ENCODE peak calls at places on chromosomes 11 and 22, in seven cellular contexts. S is stimulated activated CD4-positive, alpha-beta T cell treated with anti-CD3 and anti-CD28 coated beads, Interleukin-1b, Interleukin-23, amount 100 ng/mL, for 4 hours; L is anterior cingulate cortex; J is fibroblast of the conjunctiva; O is esophagus squamous epithelium; K is hypothalamus; V is activated CD4-positive, alpha-beta T cell treated with anti-CD3 and anti-CD28 coated beads, Interleukin-2, amount 10 ng/mL, durations not matched to agents 7 days and 5 days. T is an unnamed sample.

GRCh38 chr22:19232620-19233019 is 54.1 kb upstream of the SLC25A1 start:
- DNase-seq in K (no peak), L (no peak), V (no peak), O (no peak), S (no peak), J (no peak), T (peak)

GRCh38 chr11:79101736-79102135 is 339.1 kb downstream of the TENM4 start:
- DNase-seq in V (no peak), K (no peak), O (no peak), S (no peak), L (no peak), J (no peak), T (peak)

GRCh38 chr11:95790933-95791247 is 592 bp downstream of the CEP57 start:
- DNase-seq in L (peak), S (no peak), J (peak), V (peak), K (peak), O (peak), T (peak)

GRCh38 chr11:82577246-82577645 is 156.4 kb downstream of the FAM181B start:
- DNase-seq in K (no peak), V (no peak), S (no peak), J (no peak), O (no peak), L (no peak), T (no peak)

GRCh38 chr11:69353696-69354544 is 60.0 kb downstream of the MYEOV start:
- DNase-seq in J (no peak), S (no peak), O (no peak), V (no peak), K (no peak), L (no peak), T (no peak)

GRCh38 chr22:49724893-49725489 is 102.7 kb downstream of the BRD1 start:
- DNase-seq in K (peak), S (peak), L (peak), O (no peak), V (peak), J (no peak), T (peak)

GRCh38 chr22:27726726-27727449 is 74.7 kb downstream of the MN1 start:
- DNase-seq in S (no peak), V (no peak), K (no peak), O (peak), L (no peak), J (peak), T (no peak)

GRCh38 chr22:44311855-44312170 is 938 bp downstream of the SHISAL1 start:
- DNase-seq in V (no peak), S (no peak), J (no peak), L (no peak), O (no peak), K (no peak), T (no peak)

GRCh38 chr11:107576497-107577086 is 11.1 kb upstream of the ALKBH8 start:
- DNase-seq in L (no peak), V (peak), J (no peak), K (no peak), O (no peak), S (peak), T (no peak)

GRCh38 chr22:47296405-47297260 is 534.2 kb downstream of the TBC1D22A start:
- DNase-seq in S (no peak), V (no peak), O (no peak), K (no peak), L (no peak), J (no peak), T (no peak)

GRCh38 chr11:67118059-67118766 is 850 bp upstream of the KDM2A start:
- DNase-seq in V (peak), S (no peak), K (no peak), L (peak), O (no peak), J (no peak), T (no peak)

GRCh38 chr11:76762867-76763572 is 20.1 kb upstream of the TSKU start:
- DNase-seq in L (no peak), K (no peak), S (no peak), V (no peak), J (no peak), O (no peak), T (no peak)

GRCh38 chr22:36243996-36244395 is 4.7 kb upstream of the APOL2 start:
- DNase-seq in O (no peak), J (no peak), V (no peak), S (no peak), L (no peak), K (no peak), T (no peak)

GRCh38 chr11:47394322-47395224 is 13.8 kb upstream of the SLC39A13 start:
- DNase-seq in V (peak), L (peak), K (no peak), S (peak), O (peak), J (no peak), T (no peak)

GRCh38 chr22:39558254-39558727 is 12.3 kb upstream of the CACNA1I start:
- DNase-seq in L (no peak), O (no peak), J (no peak), S (no peak), V (no peak), K (no peak), T (no peak)

GRCh38 chr22:42327462-42328129 is 57.1 kb upstream of the TCF20 start:
- DNase-seq in V (no peak), J (no peak), S (no peak), L (no peak), K (no peak), O (no peak), T (no peak)

GRCh38 chr22:47599753-47600152 is 837.3 kb downstream of the TBC1D22A start:
- DNase-seq in J (no peak), L (no peak), K (no peak), O (no peak), S (no peak), V (no peak), T (no peak)

GRCh38 chr22:27982106-27982505 is 63.0 kb upstream of the PITPNB start:
- DNase-seq in S (no peak), V (no peak), L (no peak), O (no peak), J (no peak), K (no peak), T (no peak)

GRCh38 chr11:88338223-88338661 is 706 bp upstream of the CTSC start:
- DNase-seq in K (no peak), S (peak), O (no peak), L (peak), V (peak), J (peak), T (peak)

GRCh38 chr11:102955624-102956023 is at the start of gene MMP13:
- DNase-seq in L (no peak), V (no peak), K (no peak), J (no peak), S (no peak), O (no peak), T (no peak)

GRCh38 chr11:18578975-18579598 is 9.4 kb downstream of the UEVLD start:
- DNase-seq in L (no peak), J (no peak), S (no peak), O (no peak), K (no peak), V (peak), T (no peak)

GRCh38 chr11:70942593-70942992 is 309.8 kb downstream of the SHANK2 start:
- DNase-seq in L (no peak), J (no peak), S (no peak), O (no peak), K (no peak), V (no peak), T (no peak)

GRCh38 chr11:115180272-115180671 is 323.9 kb downstream of the CADM1 start:
- DNase-seq in V (no peak), L (no peak), K (no peak), O (no peak), J (no peak), S (no peak), T (no peak)

GRCh38 chr11:27459191-27459590 is 13.4 kb downstream of the LGR4 start:
- DNase-seq in V (no peak), K (no peak), O (no peak), J (no peak), L (no peak), S (no peak), T (no peak)

GRCh38 chr22:50691521-50691920 is 18.9 kb downstream of the SHANK3 start:
- DNase-seq in J (peak), V (peak), K (no peak), O (no peak), S (no peak), L (no peak), T (no peak)

GRCh38 chr22:32100711-32101110 is 57.6 kb downstream of the SLC5A1 start:
- DNase-seq in K (no peak), L (no peak), J (no peak), S (no peak), O (no peak), V (no peak), T (no peak)

GRCh38 chr11:19719960-19720359 is 7.3 kb downstream of the NAV2 start:
- DNase-seq in S (no peak), O (no peak), J (no peak), L (peak), K (no peak), V (no peak), T (no peak)

GRCh38 chr11:2533642-2534115 is 88.9 kb downstream of the KCNQ1 start:
- DNase-seq in L (peak), K (no peak), S (no peak), O (no peak), V (peak), J (peak), T (peak)

GRCh38 chr11:47886096-47886495 is 37.9 kb upstream of the NUP160 start:
- DNase-seq in S (no peak), O (no peak), K (no peak), J (peak), L (no peak), V (peak), T (no peak)

GRCh38 chr11:34466802-34467488 is 28.2 kb downstream of the CAT start:
- DNase-seq in L (no peak), O (no peak), K (no peak), V (no peak), S (no peak), J (no peak), T (no peak)

T was measured in NCI-H2029.